ENCODE peak calls at places on chromosomes 16 and 17, in eight cellular contexts. L is GM23338, E is Peyer's patch, I is neural progenitor cell, V is IMR-90, P is HFF-Myc, G is left ventricle myocardium inferior, O is mammary epithelial cell. B is an unnamed sample.

GRCh38 chr16:27434141-27435051 is 32.4 kb downstream of the IL21R start:
- DNase-seq in G (no peak), L (no peak), V (no peak), I (no peak), P (no peak), E (peak), O (no peak), B (no peak)

GRCh38 chr16:30085820-30086219 is 5.9 kb downstream of the TBX6 start:
- DNase-seq in V (no peak), E (no peak), G (no peak), P (no peak), O (no peak), L (no peak), I (no peak), B (no peak)

GRCh38 chr17:82880620-82881019 is 40.8 kb upstream of the ZNF750 start:
- DNase-seq in V (no peak), G (peak), O (no peak), L (no peak), I (no peak), P (no peak), E (no peak), B (no peak)

GRCh38 chr17:27551701-27552466 is 79.1 kb upstream of the LGALS9 start:
- DNase-seq in I (no peak), O (peak), G (no peak), L (no peak), E (no peak), P (no peak), V (peak), B (no peak)

GRCh38 chr16:229731-230281 is 557 bp upstream of the LUC7L start:
- DNase-seq in O (no peak), L (no peak), P (no peak), G (no peak), V (no peak), I (no peak), E (no peak), B (no peak)

GRCh38 chr16:67349172-67349571 is 22.6 kb downstream of the LRRC36 start:
- DNase-seq in L (peak), V (peak), E (no peak), G (no peak), P (no peak), I (no peak), O (peak), B (no peak)

GRCh38 chr17:2853111-2853721 is 57.0 kb downstream of the RAP1GAP2 start:
- DNase-seq in V (peak), I (peak), L (peak), E (no peak), P (no peak), O (peak), G (peak), B (no peak)

GRCh38 chr17:6381526-6382135 is 53.3 kb downstream of the AIPL1 start:
- DNase-seq in G (no peak), O (no peak), L (no peak), E (no peak), V (no peak), I (no peak), P (no peak), B (no peak)

GRCh38 chr17:78362671-78363070 is 2.8 kb upstream of the SOCS3 start:
- DNase-seq in E (no peak), V (no peak), L (peak), P (no peak), I (no peak), O (no peak), G (no peak), B (no peak)

DNA sequence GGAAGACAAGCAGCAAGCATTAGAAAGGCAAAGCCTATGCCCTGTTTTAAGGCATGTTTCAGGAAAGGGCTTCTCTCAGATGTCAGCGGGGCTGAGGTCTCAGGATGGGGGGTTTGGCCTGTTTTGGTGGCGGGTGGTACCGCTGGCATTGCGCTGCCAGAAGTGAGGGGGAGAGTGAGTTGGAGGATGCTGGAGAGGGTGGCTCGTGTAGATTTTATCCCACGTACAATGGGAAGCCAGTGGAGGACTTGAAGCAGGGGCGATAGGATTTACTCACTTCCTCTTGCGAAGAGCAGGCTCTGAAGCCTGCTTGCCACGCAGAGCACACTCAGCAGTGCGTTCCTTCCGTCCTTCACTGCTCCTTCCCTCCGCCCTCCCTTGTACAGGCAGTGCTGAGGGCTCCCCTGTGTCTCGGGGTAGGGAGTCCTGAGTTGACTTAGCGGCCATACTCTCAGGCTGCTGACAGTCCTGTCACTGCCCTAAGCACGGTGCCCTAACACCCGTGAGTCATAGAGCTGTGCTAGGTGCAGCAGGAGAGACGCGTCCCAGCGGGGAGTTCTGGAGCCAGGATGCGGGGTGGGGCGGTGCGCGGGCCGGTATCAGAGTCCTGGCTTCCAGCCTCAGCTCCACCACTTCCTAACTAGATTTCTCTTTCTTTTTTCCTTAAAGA is 113.1 kb downstream of the SNX29 start:
- DNase-seq in O (no peak), P (no peak), G (peak), I (peak), L (peak), E (peak), V (peak), B (no peak)
- H3K4me3 ChIP-seq in O (no peak), P (no peak), G (peak), I (peak), L (peak), E (peak), V (no peak), B (no peak)

DNA sequence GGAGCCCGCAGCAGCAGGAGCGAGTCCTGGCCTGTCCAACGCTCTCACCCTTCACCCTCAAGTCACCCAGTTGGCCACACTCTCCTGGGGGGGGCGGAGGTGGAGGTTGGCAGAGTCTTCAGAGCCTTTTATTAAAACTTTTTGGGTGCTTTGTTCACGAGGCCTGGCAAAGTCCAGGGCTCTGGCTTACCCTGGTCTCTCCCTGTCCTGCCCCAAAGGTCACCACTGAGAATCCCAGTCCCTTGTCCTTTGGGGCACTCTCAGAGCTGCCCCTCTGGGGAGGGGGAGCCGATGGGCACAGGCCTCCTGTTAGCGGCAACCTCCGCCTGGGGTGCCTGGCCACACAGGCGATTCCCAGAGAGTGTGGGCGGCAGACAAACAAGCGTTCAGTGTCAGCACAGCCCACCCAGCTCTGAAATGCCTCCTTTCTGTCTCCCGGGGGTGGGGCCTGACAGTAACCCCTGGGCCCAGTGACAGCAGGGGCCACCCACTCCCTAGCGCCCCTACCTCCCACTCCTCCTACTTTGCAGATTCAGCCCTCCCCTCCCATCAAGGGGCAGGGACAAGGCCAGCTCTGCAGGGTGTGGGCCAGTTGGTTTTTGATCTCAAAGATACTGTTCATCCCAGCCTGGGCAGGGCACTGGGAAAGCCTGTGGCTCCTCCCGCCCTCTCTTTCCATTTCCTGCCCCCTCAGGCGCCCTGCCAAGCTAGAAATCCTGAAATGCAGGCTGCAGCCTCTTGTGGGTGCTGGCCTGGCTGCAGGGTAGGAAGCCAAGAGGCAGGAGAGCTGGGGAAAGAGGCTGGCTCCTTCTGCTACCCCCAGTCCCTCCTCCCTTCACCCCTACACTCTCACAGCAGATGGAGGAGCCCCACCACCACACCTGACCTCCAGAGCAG is 36.6 kb upstream of the EMP2 start:
- DNase-seq in E (no peak), V (peak), L (peak), G (peak), P (no peak), I (peak), O (peak), B (no peak)
- H3K4me3 ChIP-seq in E (no peak), V (no peak), L (peak), G (peak), P (no peak), I (no peak), O (no peak), B (no peak)

GRCh38 chr17:57875109-57876022 is 25.5 kb upstream of the MRPS23 start:
- DNase-seq in O (peak), G (peak), V (peak), L (peak), E (no peak), P (peak), I (peak), B (no peak)
- H3K4me3 ChIP-seq in O (no peak), G (peak), V (no peak), L (peak), E (no peak), P (peak), I (no peak), B (no peak)

DNA sequence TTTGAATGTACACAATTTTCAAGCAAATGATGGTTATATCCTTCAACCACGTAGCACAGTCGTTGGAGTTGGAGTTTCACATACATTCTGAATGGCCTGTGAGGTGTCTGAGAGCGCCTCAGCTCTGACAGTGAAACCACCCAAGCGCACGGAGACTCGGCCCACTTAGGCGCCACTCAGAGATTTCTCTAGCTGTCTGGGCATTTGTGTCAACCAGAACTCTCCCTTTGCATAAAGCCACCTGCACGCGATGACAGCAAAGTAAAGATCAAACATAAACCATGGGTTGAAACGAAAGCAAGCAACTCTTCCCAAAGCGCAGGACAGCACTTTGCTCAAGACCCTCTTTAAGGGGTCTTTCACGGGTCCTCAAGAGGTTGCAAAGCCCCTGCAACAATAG is 543 bp downstream of the SLC6A4 start:
- DNase-seq in L (no peak), G (no peak), E (no peak), O (no peak), P (no peak), V (no peak), I (peak), B (peak)
- H3K4me3 ChIP-seq in L (peak), G (peak), E (peak), O (peak), P (no peak), V (peak), I (peak), B (peak)

GRCh38 chr17:45227101-45227591 is 5.5 kb downstream of the FMNL1 start:
- DNase-seq in V (no peak), P (no peak), G (no peak), E (peak), O (no peak), L (no peak), I (no peak), B (peak)

GRCh38 chr17:45226620-45227019 is 4.9 kb downstream of the FMNL1 start:
- DNase-seq in I (no peak), L (no peak), E (no peak), O (no peak), G (no peak), V (no peak), P (no peak), B (no peak)

GRCh38 chr17:45224671-45225050 is 3.0 kb downstream of the FMNL1 start:
- DNase-seq in P (no peak), G (no peak), V (no peak), L (no peak), E (peak), O (no peak), I (no peak), B (no peak)

GRCh38 chr17:45225051-45225700 is 3.5 kb downstream of the FMNL1 start:
- DNase-seq in E (peak), L (no peak), P (no peak), V (no peak), I (no peak), G (no peak), O (peak), B (no peak)

GRCh38 chr17:45225964-45226530 is 4.4 kb downstream of the FMNL1 start:
- DNase-seq in L (no peak), P (no peak), E (peak), O (no peak), V (no peak), I (no peak), G (peak), B (peak)
- H3K4me3 ChIP-seq in L (no peak), P (no peak), E (peak), O (no peak), V (no peak), I (no peak), G (peak), B (peak)

DNA sequence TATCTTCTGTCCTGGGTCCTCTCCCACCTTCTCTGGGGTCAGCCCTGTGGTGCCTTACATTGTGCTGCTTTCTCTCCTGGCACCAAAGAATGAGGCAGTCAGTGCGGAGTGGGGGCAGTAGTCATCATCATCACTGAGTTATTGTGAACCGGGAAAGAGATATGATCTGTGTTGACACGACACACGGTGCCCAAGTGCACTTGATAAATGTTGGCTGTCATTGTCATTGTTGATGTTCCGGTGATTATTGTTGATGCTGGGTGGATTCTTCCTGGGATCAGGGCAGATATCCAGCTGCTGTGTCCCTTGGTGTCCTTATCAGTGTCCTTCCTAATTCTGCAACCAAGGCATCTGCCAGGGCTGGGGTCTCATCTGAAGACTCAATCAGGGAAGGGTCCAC is 121.7 kb downstream of the ABCC6 start:
- DNase-seq in I (no peak), V (no peak), O (no peak), P (no peak), G (no peak), E (no peak), L (no peak), B (no peak)
- H3K4me3 ChIP-seq in I (no peak), V (no peak), O (no peak), P (no peak), G (no peak), E (no peak), L (no peak), B (no peak)